ENCODE peak calls at places on chromosomes 16 and 17, in four cellular contexts. T, N, R and H are unnamed samples.

GRCh38 chr17:9905902-9906301 is 831 bp upstream of the RCVRN start:
- DNase-seq in T (peak), N (peak), R (no peak), H (no peak)

GRCh38 chr16:74281285-74281684 is 15.3 kb upstream of the PSMD7 start:
- DNase-seq in T (no peak), N (peak), R (no peak), H (no peak)

GRCh38 chr17:65583921-65584603 is 22.6 kb upstream of the AXIN2 start:
- DNase-seq in T (no peak), N (no peak), R (no peak), H (no peak)

GRCh38 chr17:19773534-19773933 is 25.4 kb upstream of the ALDH3A1 start:
- DNase-seq in T (no peak), N (no peak), R (no peak), H (no peak)

GRCh38 chr16:17367034-17367433 is 103.7 kb downstream of the XYLT1 start:
- DNase-seq in T (no peak), N (no peak), R (no peak), H (no peak)

GRCh38 chr16:13953501-13953900 is 33.5 kb downstream of the ERCC4 start:
- DNase-seq in T (no peak), N (no peak), R (no peak), H (no peak)

GRCh38 chr16:8670014-8670560 is 4.3 kb upstream of the ABAT start:
- DNase-seq in T (no peak), N (no peak), R (no peak), H (no peak)

GRCh38 chr16:262121-262745 is 13.5 kb downstream of the RGS11 start:
- DNase-seq in T (no peak), N (no peak), R (no peak), H (no peak)

GRCh38 chr17:47615766-47616424 is 33.8 kb upstream of the KPNB1 start:
- DNase-seq in T (no peak), N (peak), R (peak), H (no peak)

GRCh38 chr17:41421116-41421515 is 3.3 kb downstream of the KRT37 start:
- DNase-seq in T (no peak), N (no peak), R (peak), H (no peak)

GRCh38 chr16:56999409-57000270 is 10.3 kb downstream of the NLRC5 start:
- DNase-seq in T (no peak), N (no peak), R (no peak), H (no peak)

GRCh38 chr17:37779554-37779953 is 34.7 kb upstream of the HNF1B start:
- DNase-seq in T (no peak), N (no peak), R (peak), H (no peak)

GRCh38 chr17:50944902-50945720 is 79.0 kb upstream of the TOB1 start:
- DNase-seq in T (no peak), N (no peak), R (no peak), H (no peak)

DNA sequence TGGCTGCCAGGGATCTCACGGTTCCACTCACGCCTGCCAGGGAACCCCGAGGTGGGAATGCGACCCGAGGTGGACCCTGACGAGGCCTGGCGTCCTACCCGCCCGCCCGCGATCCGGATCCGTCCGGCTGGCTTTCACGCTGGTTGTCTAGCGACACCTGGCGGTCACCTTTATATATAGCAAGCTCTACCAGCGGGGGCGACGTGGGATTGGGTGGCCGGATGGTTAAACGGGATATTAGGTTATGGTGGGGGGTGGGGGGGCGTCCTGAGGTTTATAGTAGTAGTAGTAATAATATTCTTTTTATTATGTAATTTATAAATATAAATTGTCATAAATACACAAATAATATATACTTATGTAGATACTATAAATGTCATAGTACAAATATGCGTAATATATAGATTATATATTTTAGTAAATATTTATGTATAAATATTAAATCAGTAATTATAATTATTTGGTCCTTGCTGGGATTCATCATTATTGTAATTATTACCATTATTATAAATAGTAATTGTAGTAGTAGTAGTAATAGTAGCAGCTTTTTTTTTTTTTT is 136.9 kb downstream of the KCNJ12 start:
- DNase-seq in T (peak), N (peak), R (peak), H (peak)
- H4K5ac ChIP-seq in T (no peak), N (no peak), R (no peak), H (no peak)

GRCh38 chr16:24969071-24969470 is 46.1 kb downstream of the ARHGAP17 start:
- DNase-seq in T (no peak), N (no peak), R (no peak), H (no peak)

GRCh38 chr16:24973771-24974461 is 41.3 kb downstream of the ARHGAP17 start:
- DNase-seq in T (no peak), N (peak), R (no peak), H (no peak)

GRCh38 chr16:24972608-24973220 is 42.5 kb downstream of the ARHGAP17 start:
- DNase-seq in T (no peak), N (no peak), R (no peak), H (no peak)

GRCh38 chr16:24971718-24972117 is 43.5 kb downstream of the ARHGAP17 start:
- DNase-seq in T (no peak), N (no peak), R (no peak), H (no peak)

GRCh38 chr16:24970708-24971107 is 44.5 kb downstream of the ARHGAP17 start:
- DNase-seq in T (no peak), N (no peak), R (no peak), H (no peak)
- H4K5ac ChIP-seq in T (no peak), N (no peak), R (no peak), H (no peak)

GRCh38 chr16:68798398-68798797 is 44.9 kb upstream of the TANGO6 start:
- DNase-seq in T (no peak), N (no peak), R (no peak), H (no peak)
- H4K5ac ChIP-seq in T (no peak), N (no peak), R (no peak), H (no peak)

GRCh38 chr16:5175263-5175662 is 77.7 kb upstream of the EEF2KMT start:
- DNase-seq in T (no peak), N (no peak), R (no peak), H (no peak)

GRCh38 chr16:5176505-5176904 is 78.9 kb upstream of the EEF2KMT start:
- DNase-seq in T (no peak), N (peak), R (no peak), H (no peak)
- H4K5ac ChIP-seq in T (no peak), N (no peak), R (no peak), H (no peak)